ENCODE peak calls at places on chromosomes 4 and X, in five cellular contexts. U is heart right ventricle, Y is PC-3, M is tibial nerve, R is substantia nigra. I is an unnamed sample.
A peak's percentile ranks its signal among the peaks of the same experiment; 100 is the strongest.

GRCh38 chr4:11625206-11625605 is 196.5 kb upstream of the HS3ST1 start:
- DNase-seq in U (peak; percentile 56), Y (no peak), M (no peak), R (no peak), I (no peak)

GRCh38 chr4:139606600-139607301 is 50.7 kb upstream of the SETD7 start:
- DNase-seq in U (no peak), Y (peak; percentile 54), M (peak; percentile 19), R (no peak), I (peak; percentile 54)

GRCh38 chrX:113594504-113594903 is 753.9 kb upstream of the AMOT start:
- DNase-seq in U (no peak), Y (peak; percentile 3), M (no peak), R (no peak), I (no peak)

GRCh38 chr4:73662709-73663546 is 42.7 kb upstream of the RASSF6 start:
- DNase-seq in U (no peak), Y (peak; percentile 91), M (no peak), R (no peak), I (peak; percentile 47)

GRCh38 chr4:82852751-82853053 is 38.3 kb downstream of the SEC31A start:
- DNase-seq in U (no peak), Y (peak; percentile 2), M (no peak), R (no peak), I (no peak)

GRCh38 chrX:3371163-3371562 is 24.7 kb upstream of the MXRA5 start:
- DNase-seq in U (no peak), Y (no peak), M (no peak), R (no peak), I (no peak)

GRCh38 chr4:54539500-54540029 is 118.2 kb upstream of the KIT start:
- DNase-seq in U (peak; percentile 33), Y (no peak), M (no peak), R (peak; percentile 15), I (peak; percentile 45)

GRCh38 chr4:72553540-72553939 is 15.5 kb downstream of the ADAMTS3 start:
- DNase-seq in U (no peak), Y (no peak), M (no peak), R (no peak), I (no peak)

GRCh38 chrX:39577976-39578962 is 519.5 kb downstream of the BCOR start:
- DNase-seq in U (peak; percentile 10), Y (no peak), M (peak; percentile 5), R (no peak), I (no peak)

GRCh38 chrX:155873203-155873602 is 7.9 kb upstream of the VAMP7 start:
- DNase-seq in U (no peak), Y (no peak), M (no peak), R (no peak), I (no peak)

GRCh38 chrX:107708762-107709161 is 66.8 kb downstream of the TSC22D3 start:
- DNase-seq in U (no peak), Y (no peak), M (no peak), R (no peak), I (no peak)

GRCh38 chrX:41189156-41189555 is 103.9 kb downstream of the USP9X start:
- DNase-seq in U (no peak), Y (no peak), M (no peak), R (no peak), I (no peak)

GRCh38 chr4:64399313-64400109 is 9.7 kb downstream of the TECRL start:
- DNase-seq in U (no peak), Y (no peak), M (no peak), R (no peak), I (no peak)

GRCh38 chr4:61273237-61273636 is 73.1 kb downstream of the ADGRL3 start:
- DNase-seq in U (no peak), Y (no peak), M (peak; percentile 8), R (no peak), I (peak; percentile 0)

GRCh38 chr4:34920032-34920431 is 1324.3 kb downstream of the ARAP2 start:
- DNase-seq in U (no peak), Y (no peak), M (no peak), R (no peak), I (no peak)

GRCh38 chr4:108611360-108611759 is 9.0 kb upstream of the RPL34 start:
- DNase-seq in U (no peak), Y (no peak), M (no peak), R (no peak), I (no peak)

GRCh38 chr4:128573781-128574508 is 235.6 kb upstream of the JADE1 start:
- DNase-seq in U (no peak), Y (peak; percentile 19), M (no peak), R (no peak), I (peak; percentile 90)

GRCh38 chr4:48836658-48837057 is 5.8 kb downstream of the OCIAD1 start:
- DNase-seq in U (no peak), Y (no peak), M (no peak), R (no peak), I (no peak)

GRCh38 chr4:48827622-48828021 is 3.3 kb upstream of the OCIAD1 start:
- DNase-seq in U (no peak), Y (no peak), M (no peak), R (no peak), I (no peak)

GRCh38 chr4:48831532-48832015 is 686 bp downstream of the OCIAD1 start:
- DNase-seq in U (no peak), Y (no peak), M (no peak), R (no peak), I (no peak)

GRCh38 chr4:48832571-48832970 is 1.7 kb downstream of the OCIAD1 start:
- DNase-seq in U (no peak), Y (no peak), M (no peak), R (no peak), I (no peak)

DNA sequence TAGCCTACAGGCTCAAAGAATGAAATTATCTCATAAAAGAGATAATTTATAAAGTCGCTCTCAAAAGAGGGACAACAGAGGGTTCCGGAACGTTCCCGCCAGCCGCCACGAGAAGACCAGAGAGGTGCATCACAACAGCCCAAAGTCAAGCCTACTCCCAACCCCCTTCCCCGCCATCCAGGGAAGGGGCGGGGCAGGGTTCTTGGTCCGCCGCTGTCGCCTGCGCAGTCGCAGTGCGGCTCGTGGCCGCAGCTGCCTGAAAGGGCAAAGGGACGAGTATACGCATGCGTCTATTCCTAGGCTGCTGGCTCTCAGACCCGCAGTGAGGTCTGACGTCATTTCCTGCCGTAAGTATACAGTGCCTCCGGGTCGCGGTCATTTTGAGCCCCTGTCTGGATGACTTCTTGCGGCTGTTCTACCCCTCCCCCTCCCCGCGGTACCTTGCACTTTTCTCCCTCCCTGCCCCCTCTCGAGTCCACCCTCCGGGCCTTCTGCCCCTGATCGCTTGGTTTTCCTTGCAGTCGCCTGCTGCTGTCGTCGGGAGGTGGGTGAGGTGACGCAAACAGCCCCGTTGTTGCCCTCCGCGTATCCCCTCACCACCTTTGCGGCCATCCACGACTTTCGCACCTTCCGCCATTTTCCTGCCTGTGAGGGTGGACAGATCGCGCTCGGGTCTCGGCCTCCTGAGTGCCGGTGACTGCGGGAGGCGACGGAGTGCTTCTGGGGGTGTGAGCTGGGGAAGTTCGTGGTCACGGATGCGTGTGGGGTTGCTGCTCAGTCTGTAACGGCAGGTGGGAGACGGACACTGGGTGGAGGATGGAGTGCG is at the start of gene OCIAD1:
- DNase-seq in U (peak; percentile 98), Y (peak; percentile 97), M (peak; percentile 97), R (peak; percentile 98), I (peak; percentile 99)
- H3K27ac ChIP-seq in U (peak within 1 kb of the TSS; percentile 95), Y (peak within 1 kb of the TSS; percentile 83), M (peak within 1 kb of the TSS; percentile 96), R (peak within 1 kb of the TSS; percentile 98), I (peak within 1 kb of the TSS; percentile 97)

DNA sequence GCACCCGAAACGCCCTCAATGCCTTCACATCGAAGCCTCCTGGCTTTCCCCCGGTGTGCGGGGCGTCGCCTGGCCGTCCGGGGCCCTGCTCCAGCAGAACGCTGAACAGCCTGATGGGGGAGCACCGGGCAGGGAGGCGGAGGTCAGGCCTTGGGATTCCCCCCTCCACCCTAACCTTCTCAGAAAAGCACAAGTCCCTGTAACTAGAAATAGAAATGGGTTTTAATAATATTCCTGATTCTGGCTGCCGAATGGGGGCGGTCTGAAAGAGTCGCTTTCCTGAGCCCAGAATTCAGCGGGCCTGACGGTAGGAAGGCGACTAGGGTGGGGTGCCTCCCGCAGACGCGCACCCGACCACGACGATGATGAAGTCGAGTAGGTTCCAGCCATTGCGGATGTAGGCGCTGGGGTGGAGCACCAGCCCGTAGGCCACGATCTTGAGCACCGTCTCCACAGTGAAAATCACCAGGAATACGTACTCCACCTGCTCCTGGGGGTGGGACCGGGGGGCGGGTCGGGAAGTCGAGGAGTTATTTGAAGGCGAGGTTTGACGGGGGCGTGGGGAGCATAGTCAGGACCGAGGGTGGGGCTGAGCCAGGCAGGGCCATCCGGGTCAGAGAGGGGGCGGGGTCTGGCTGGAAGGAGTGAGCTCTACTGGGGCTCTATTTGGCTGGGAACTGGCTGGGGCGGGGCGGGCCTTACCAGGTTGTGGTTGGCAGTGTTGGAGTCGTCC is 2.5 kb downstream of the CACNA1F start:
- DNase-seq in U (peak; percentile 46), Y (no peak), M (peak; percentile 21), R (no peak), I (no peak)
- H3K27ac ChIP-seq in U (peak overlapping the region; percentile 39), Y (no peak overlapping the region), M (peak overlapping the region; percentile 71), R (no peak overlapping the region), I (no peak overlapping the region)

DNA sequence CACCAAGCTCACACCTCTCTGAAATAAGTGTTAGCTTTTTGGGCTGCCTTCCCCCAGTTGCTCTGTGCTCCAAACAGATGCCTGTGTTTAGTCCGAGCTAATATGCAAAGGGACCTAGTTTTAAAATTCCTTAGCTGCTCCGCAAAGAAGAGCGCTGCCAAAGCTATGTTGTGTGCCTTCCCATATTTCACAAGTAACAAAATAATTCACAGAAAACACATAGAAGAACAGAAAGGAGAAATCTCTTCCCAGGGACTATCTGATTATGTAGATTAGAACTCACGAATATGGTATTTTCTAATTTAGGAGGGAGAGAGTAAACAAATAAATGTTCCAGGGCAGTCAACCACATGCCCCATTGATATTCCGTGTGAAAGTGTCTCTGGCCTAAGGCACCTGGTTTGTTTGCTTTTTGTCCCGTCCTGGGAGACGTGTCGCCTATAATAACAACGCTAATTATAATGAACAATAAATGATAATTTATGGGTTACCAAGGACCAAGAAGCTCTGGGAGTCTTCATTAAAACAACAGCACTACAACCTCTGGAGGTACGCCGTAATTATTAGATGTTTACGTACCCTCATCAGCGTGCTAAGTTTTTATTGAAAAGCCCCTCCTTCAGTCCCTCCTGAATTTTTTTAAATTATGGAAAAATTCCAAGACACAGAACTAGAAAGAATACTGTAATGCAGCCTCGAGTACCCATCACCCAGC is 1.2 kb upstream of the CCNG2 start:
- DNase-seq in U (no peak), Y (no peak), M (no peak), R (no peak), I (no peak)
- H3K27ac ChIP-seq in U (no peak overlapping the region), Y (peak overlapping the region; percentile 52), M (peak overlapping the region; percentile 99), R (peak overlapping the region; percentile 85), I (no peak overlapping the region)

GRCh38 chr4:8463811-8464210 is 23.2 kb downstream of the TRMT44 start:
- DNase-seq in U (no peak), Y (no peak), M (no peak), R (no peak), I (no peak)

GRCh38 chr4:8459867-8460453 is 19.4 kb downstream of the TRMT44 start:
- DNase-seq in U (no peak), Y (peak; percentile 68), M (no peak), R (no peak), I (no peak)

GRCh38 chr4:8461086-8461485 is 20.5 kb downstream of the TRMT44 start:
- DNase-seq in U (no peak), Y (no peak), M (no peak), R (no peak), I (peak; percentile 12)

GRCh38 chr4:8464376-8464775 is 23.8 kb downstream of the TRMT44 start:
- DNase-seq in U (no peak), Y (no peak), M (no peak), R (no peak), I (no peak)

DNA sequence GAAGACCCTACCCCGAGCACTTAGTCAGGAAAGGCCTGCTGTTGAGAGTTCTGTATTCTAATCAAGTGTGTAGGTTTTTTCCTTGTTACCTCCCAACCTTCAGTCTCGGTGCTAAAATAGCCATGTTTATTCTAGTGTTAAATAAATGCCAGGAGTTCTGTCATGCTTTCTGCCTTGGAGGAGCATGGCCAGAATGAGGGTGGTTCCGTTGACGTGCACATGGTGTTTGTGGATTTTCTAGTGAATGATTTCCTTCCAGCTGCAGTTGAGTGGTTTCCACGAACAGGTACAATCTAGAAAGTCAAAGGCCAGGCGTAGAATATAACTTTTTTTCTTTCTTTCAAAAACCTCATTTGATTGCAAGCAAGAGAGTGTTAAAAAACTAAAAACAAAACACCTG is 21.0 kb downstream of the TRMT44 start:
- DNase-seq in U (no peak), Y (no peak), M (no peak), R (no peak), I (no peak)
- H3K27ac ChIP-seq in U (no peak overlapping the region), Y (no peak overlapping the region), M (no peak overlapping the region), R (no peak overlapping the region), I (no peak overlapping the region)